ENCODE peak calls at places on chromosomes 7 and 10, in five cellular contexts. S is K562, B is SK-N-SH, V is HepG2, O is GM12878. M is an unnamed sample.

GRCh38 chr10:30820282-30820991 is 190.9 kb upstream of the LYZL2 start:
- DNase-seq in S (no peak), O (no peak), V (no peak), B (peak), M (peak)

GRCh38 chr7:157432541-157432956 is 95.7 kb downstream of the DNAJB6 start:
- DNase-seq in S (peak), B (peak), O (no peak), V (no peak), M (peak)

GRCh38 chr7:122136639-122137253 is 7.3 kb downstream of the AASS start:
- DNase-seq in O (no peak), B (no peak), V (no peak), S (no peak), M (peak)

GRCh38 chr7:931871-932650 is 22.4 kb downstream of the ADAP1 start:
- DNase-seq in V (no peak), B (no peak), S (no peak), O (no peak), M (no peak)

GRCh38 chr10:89838002-89838615 is 136.7 kb downstream of the KIF20B start:
- DNase-seq in O (no peak), B (peak), V (no peak), S (no peak), M (no peak)

GRCh38 chr7:102044984-102045673 is 227.7 kb downstream of the CUX1 start:
- DNase-seq in O (no peak), S (no peak), B (peak), V (no peak), M (peak)

GRCh38 chr10:31036209-31036608 is 4.5 kb upstream of the ZNF438 start:
- DNase-seq in B (no peak), S (no peak), O (no peak), V (no peak), M (peak)

GRCh38 chr10:117004627-117005453 is at the start of gene SHTN1:
- DNase-seq in V (peak), B (peak), O (no peak), S (peak), M (peak)

GRCh38 chr7:41709621-41710020 is 6.7 kb upstream of the INHBA start:
- DNase-seq in S (no peak), B (no peak), V (no peak), O (no peak), M (peak)

GRCh38 chr10:11595395-11595692 is 16.1 kb downstream of the USP6NL start:
- DNase-seq in B (peak), V (no peak), S (no peak), O (no peak), M (peak)

GRCh38 chr7:120989571-120990220 is 1.2 kb downstream of the CPED1 start:
- DNase-seq in B (peak), O (no peak), S (no peak), V (no peak), M (peak)

DNA sequence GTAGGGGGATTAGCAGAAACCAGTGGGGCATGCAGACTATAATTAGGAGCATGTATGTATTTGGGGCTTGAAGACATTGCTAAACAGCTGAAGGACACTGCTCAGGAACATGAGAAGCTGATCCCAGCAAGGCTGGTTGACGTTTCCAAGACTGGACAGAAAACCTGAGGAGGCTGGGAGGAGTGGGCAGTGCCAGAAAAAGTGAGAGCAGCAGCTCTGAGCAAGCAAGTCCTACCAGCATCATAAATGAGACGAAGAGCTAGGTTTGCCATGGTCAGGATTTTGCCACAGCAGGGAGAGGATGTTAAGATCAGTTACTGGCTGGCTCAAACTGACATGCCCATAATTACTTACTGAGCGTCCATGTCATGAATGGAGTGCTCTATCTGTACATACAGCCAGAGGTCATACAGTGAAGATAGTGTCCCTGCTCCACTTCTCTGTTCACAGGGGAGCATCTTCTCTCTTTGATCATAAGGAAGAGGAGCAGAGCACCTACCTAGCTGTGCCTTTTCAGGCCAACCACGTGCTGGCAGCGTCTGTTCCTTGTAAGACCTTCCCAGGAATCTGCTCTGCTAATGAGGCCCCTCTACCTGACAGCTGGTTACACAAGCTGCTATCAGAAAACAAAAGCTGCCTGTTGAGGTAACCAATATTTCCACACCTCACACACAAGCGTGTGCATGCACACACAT is 44.7 kb downstream of the PDE1C start:
- DNase-seq in V (no peak), O (no peak), S (no peak), B (no peak), M (no peak)
- TF ChIP-seq MXI1 in V (no peak), O (no peak), S (no peak), B (no peak), M (no peak)

GRCh38 chr7:30859202-30859939 is 52.3 kb upstream of the AQP1 start:
- DNase-seq in V (no peak), S (no peak), O (no peak), B (no peak), M (no peak)
- TF ChIP-seq MXI1 in V (no peak), S (no peak), O (no peak), B (no peak), M (no peak)

GRCh38 chr10:114386446-114386845 is 17.9 kb downstream of the AFAP1L2 start:
- DNase-seq in B (no peak), S (no peak), V (no peak), O (no peak), M (no peak)
- TF ChIP-seq MXI1 in B (no peak), S (no peak), V (no peak), O (no peak), M (no peak)

GRCh38 chr10:101055416-101055815 is 6.4 kb upstream of the KAZALD1 start:
- DNase-seq in B (no peak), V (no peak), O (no peak), S (no peak), M (no peak)
- TF ChIP-seq MXI1 in B (no peak), V (no peak), O (no peak), S (no peak), M (no peak)

GRCh38 chr7:156109076-156109475 is 296.8 kb upstream of the SHH start:
- DNase-seq in B (no peak), V (no peak), S (no peak), O (no peak), M (no peak)

GRCh38 chr7:156113733-156114132 is 301.5 kb upstream of the SHH start:
- DNase-seq in O (no peak), V (no peak), B (no peak), S (no peak), M (no peak)

GRCh38 chr7:156107957-156108356 is 295.7 kb upstream of the SHH start:
- DNase-seq in O (no peak), V (no peak), B (no peak), S (no peak), M (no peak)

GRCh38 chr7:156106107-156106426 is 293.8 kb upstream of the SHH start:
- DNase-seq in O (no peak), B (no peak), V (no peak), S (no peak), M (no peak)

GRCh38 chr7:156109988-156110387 is 297.7 kb upstream of the SHH start:
- DNase-seq in V (peak), S (no peak), B (no peak), O (no peak), M (no peak)
- TF ChIP-seq MXI1 in V (no peak), S (no peak), B (no peak), O (no peak), M (no peak)

M was measured in IMR-90.